ENCODE peak calls at places on chromosomes 7 and 10, in nine cellular contexts. One of them, this sample, is unnamed.

GRCh38 chr7:191105-192034 is 1.0 kb upstream of the FAM20C start:
- DNase-seq in NCI-H748 treated with DMSO at 0.1 percent for 48 hours: no peak
- DNase-seq in DMS 273 treated with DMSO at 0.1 percent for 48 hours: peak
- DNase-seq in neuronal stem cell: no peak
- DNase-seq in ACHN: peak
- DNase-seq in kidney tubule cell: peak
- DNase-seq in Ammon's horn: peak
- DNase-seq in sciatic nerve: no peak
- DNase-seq in naive thymus-derived CD8-positive, alpha-beta T cell: no peak
- DNase-seq in this sample: no peak

GRCh38 chr7:138074540-138074939 is 1.7 kb upstream of the AKR1D1 start:
- DNase-seq in NCI-H748 treated with DMSO at 0.1 percent for 48 hours: no peak
- DNase-seq in DMS 273 treated with DMSO at 0.1 percent for 48 hours: no peak
- DNase-seq in neuronal stem cell: no peak
- DNase-seq in ACHN: no peak
- DNase-seq in kidney tubule cell: no peak
- DNase-seq in Ammon's horn: no peak
- DNase-seq in sciatic nerve: no peak
- DNase-seq in naive thymus-derived CD8-positive, alpha-beta T cell: no peak
- DNase-seq in this sample: no peak

GRCh38 chr7:120227255-120227654 is 45.7 kb upstream of the KCND2 start:
- DNase-seq in NCI-H748 treated with DMSO at 0.1 percent for 48 hours: no peak
- DNase-seq in DMS 273 treated with DMSO at 0.1 percent for 48 hours: no peak
- DNase-seq in neuronal stem cell: no peak
- DNase-seq in ACHN: no peak
- DNase-seq in kidney tubule cell: no peak
- DNase-seq in Ammon's horn: no peak
- DNase-seq in sciatic nerve: no peak
- DNase-seq in naive thymus-derived CD8-positive, alpha-beta T cell: no peak
- DNase-seq in this sample: no peak

GRCh38 chr10:95741807-95742528 is 14.0 kb upstream of the ENTPD1 start:
- DNase-seq in NCI-H748 treated with DMSO at 0.1 percent for 48 hours: no peak
- DNase-seq in DMS 273 treated with DMSO at 0.1 percent for 48 hours: no peak
- DNase-seq in neuronal stem cell: no peak
- DNase-seq in ACHN: no peak
- DNase-seq in kidney tubule cell: no peak
- DNase-seq in Ammon's horn: peak
- DNase-seq in sciatic nerve: no peak
- DNase-seq in naive thymus-derived CD8-positive, alpha-beta T cell: no peak
- DNase-seq in this sample: peak

GRCh38 chr10:117544729-117545140 is 2.2 kb downstream of the EMX2 start:
- DNase-seq in NCI-H748 treated with DMSO at 0.1 percent for 48 hours: no peak
- DNase-seq in DMS 273 treated with DMSO at 0.1 percent for 48 hours: no peak
- DNase-seq in neuronal stem cell: no peak
- DNase-seq in ACHN: no peak
- DNase-seq in kidney tubule cell: peak
- DNase-seq in Ammon's horn: no peak
- DNase-seq in sciatic nerve: no peak
- DNase-seq in naive thymus-derived CD8-positive, alpha-beta T cell: no peak
- DNase-seq in this sample: no peak

GRCh38 chr7:76146374-76146773 is 55.3 kb upstream of the SRRM3 start:
- DNase-seq in NCI-H748 treated with DMSO at 0.1 percent for 48 hours: no peak
- DNase-seq in DMS 273 treated with DMSO at 0.1 percent for 48 hours: no peak
- DNase-seq in neuronal stem cell: no peak
- DNase-seq in ACHN: no peak
- DNase-seq in kidney tubule cell: no peak
- DNase-seq in Ammon's horn: no peak
- DNase-seq in sciatic nerve: no peak
- DNase-seq in naive thymus-derived CD8-positive, alpha-beta T cell: no peak
- DNase-seq in this sample: no peak

GRCh38 chr10:131077724-131078123 is 233.8 kb downstream of the TCERG1L start:
- DNase-seq in NCI-H748 treated with DMSO at 0.1 percent for 48 hours: no peak
- DNase-seq in DMS 273 treated with DMSO at 0.1 percent for 48 hours: no peak
- DNase-seq in neuronal stem cell: no peak
- DNase-seq in ACHN: no peak
- DNase-seq in kidney tubule cell: no peak
- DNase-seq in Ammon's horn: no peak
- DNase-seq in sciatic nerve: peak
- DNase-seq in naive thymus-derived CD8-positive, alpha-beta T cell: no peak
- DNase-seq in this sample: no peak

GRCh38 chr10:88113232-88113631 is 249.8 kb downstream of the PTEN start:
- DNase-seq in NCI-H748 treated with DMSO at 0.1 percent for 48 hours: no peak
- DNase-seq in DMS 273 treated with DMSO at 0.1 percent for 48 hours: no peak
- DNase-seq in neuronal stem cell: no peak
- DNase-seq in ACHN: no peak
- DNase-seq in kidney tubule cell: no peak
- DNase-seq in Ammon's horn: no peak
- DNase-seq in sciatic nerve: peak
- DNase-seq in naive thymus-derived CD8-positive, alpha-beta T cell: no peak
- DNase-seq in this sample: no peak

GRCh38 chr7:28908775-28909174 is 49.4 kb downstream of the TRIL start:
- DNase-seq in NCI-H748 treated with DMSO at 0.1 percent for 48 hours: no peak
- DNase-seq in DMS 273 treated with DMSO at 0.1 percent for 48 hours: no peak
- DNase-seq in neuronal stem cell: no peak
- DNase-seq in ACHN: no peak
- DNase-seq in kidney tubule cell: no peak
- DNase-seq in Ammon's horn: no peak
- DNase-seq in sciatic nerve: no peak
- DNase-seq in naive thymus-derived CD8-positive, alpha-beta T cell: no peak
- DNase-seq in this sample: no peak

This sample was measured in endothelial cell.